ENCODE peak calls at places on chromosomes 16 and 17, in four cellular contexts. S is activated CD8-positive, alpha-beta T cell treated with anti-CD3 and anti-CD28 coated beads, Interleukin-2, amount 10 ng/mL, durations not matched to agents 7 days and 5 days; Z is amniotic epithelial cell; B is putamen. F is an unnamed sample.

GRCh38 chr16:53864819-53865491 is 161.0 kb downstream of the FTO start:
- DNase-seq in S (no peak), Z (peak; percentile 40), B (peak; percentile 11), F (peak; percentile 37)

GRCh38 chr17:16314189-16314588 is 39.1 kb downstream of the CENPV start:
- DNase-seq in S (no peak), Z (peak; percentile 21), B (no peak), F (no peak)

GRCh38 chr17:77834170-77835115 is 124.1 kb upstream of the TNRC6C start:
- DNase-seq in S (peak; percentile 81), Z (peak; percentile 91), B (no peak), F (no peak)

GRCh38 chr17:8121531-8122390 is 2.1 kb downstream of the HES7 start:
- DNase-seq in S (peak; percentile 72), Z (peak; percentile 41), B (peak; percentile 56), F (peak; percentile 77)

GRCh38 chr17:50679008-50679544 is 28.6 kb downstream of the ANKRD40 start:
- DNase-seq in S (no peak), Z (no peak), B (no peak), F (no peak)

GRCh38 chr17:48549909-48550308 is 5.0 kb upstream of the HOXB2 start:
- DNase-seq in S (no peak), Z (peak; percentile 90), B (no peak), F (no peak)

GRCh38 chr16:11783319-11784047 is 13.6 kb downstream of the ZC3H7A start:
- DNase-seq in S (peak; percentile 61), Z (peak; percentile 44), B (no peak), F (no peak)

GRCh38 chr17:2853111-2853721 is 57.0 kb downstream of the RAP1GAP2 start:
- DNase-seq in S (peak; percentile 40), Z (no peak), B (no peak), F (no peak)

GRCh38 chr17:7191571-7192270 is 12.6 kb upstream of the ASGR1 start:
- DNase-seq in S (peak; percentile 49), Z (peak; percentile 29), B (no peak), F (peak; percentile 42)

GRCh38 chr17:18953231-18953728 is 1.3 kb downstream of the SLC5A10 start:
- DNase-seq in S (no peak), Z (no peak), B (no peak), F (no peak)

GRCh38 chr16:2026461-2027023 is at the start of gene NHERF2:
- DNase-seq in S (no peak), Z (no peak), B (no peak), F (no peak)

GRCh38 chr16:20051611-20052010 is 22.1 kb downstream of the GPR139 start:
- DNase-seq in S (no peak), Z (no peak), B (peak; percentile 77), F (no peak)

F was measured in Ammon's horn.